ENCODE peak calls at places on chromosome 3, in ten cellular contexts. Q, Z, B, C, X, N, A, F, G and E are unnamed samples.

GRCh38 chr3:141486416-141486734 is 452 bp upstream of the RASA2 start:
- DNase-seq in Q (no peak), Z (peak; percentile 51), B (no peak), C (no peak), X (no peak), N (no peak), A (no peak), F (peak; percentile 84), G (no peak), E (no peak)

GRCh38 chr3:143973352-143974021 is 1.9 kb downstream of the DIPK2A start:
- DNase-seq in Q (no peak), Z (peak; percentile 13), B (peak; percentile 24), C (peak; percentile 20), X (no peak), N (no peak), A (no peak), F (peak; percentile 42), G (no peak), E (no peak)

GRCh38 chr3:188664795-188665194 is 507.0 kb upstream of the TPRG1 start:
- DNase-seq in Q (no peak), Z (no peak), B (no peak), C (peak; percentile 47), X (peak; percentile 44), N (peak; percentile 52), A (no peak), F (no peak), G (no peak), E (peak; percentile 56)

GRCh38 chr3:157239082-157239704 is 79.2 kb upstream of the CCNL1 start:
- DNase-seq in Q (peak; percentile 63), Z (peak; percentile 60), B (peak; percentile 69), C (peak; percentile 82), X (peak; percentile 79), N (peak; percentile 82), A (peak; percentile 42), F (peak; percentile 54), G (peak; percentile 34), E (peak; percentile 64)

GRCh38 chr3:71176366-71176765 is 407.2 kb downstream of the FOXP1 start:
- DNase-seq in Q (no peak), Z (no peak), B (no peak), C (peak; percentile 17), X (no peak), N (no peak), A (no peak), F (no peak), G (no peak), E (peak; percentile 12)

GRCh38 chr3:15876669-15877068 is 78.9 kb upstream of the ANKRD28 start:
- DNase-seq in Q (no peak), Z (no peak), B (no peak), C (no peak), X (no peak), N (no peak), A (no peak), F (no peak), G (no peak), E (no peak)

GRCh38 chr3:123658118-123658859 is 73.4 kb upstream of the HACD2 start:
- DNase-seq in Q (no peak), Z (no peak), B (peak; percentile 74), C (no peak), X (no peak), N (peak; percentile 66), A (no peak), F (peak; percentile 93), G (peak; percentile 72), E (no peak)

GRCh38 chr3:57729339-57730039 is 26.6 kb upstream of the SLMAP start:
- DNase-seq in Q (no peak), Z (no peak), B (no peak), C (no peak), X (no peak), N (no peak), A (no peak), F (peak; percentile 78), G (no peak), E (no peak)

GRCh38 chr3:132256984-132257383 is 60.2 kb upstream of the ACP3 start:
- DNase-seq in Q (no peak), Z (no peak), B (no peak), C (peak; percentile 66), X (peak; percentile 77), N (no peak), A (no peak), F (peak; percentile 65), G (no peak), E (peak; percentile 6)

GRCh38 chr3:165892565-165892964 is 55.3 kb upstream of the BCHE start:
- DNase-seq in Q (no peak), Z (no peak), B (no peak), C (no peak), X (no peak), N (no peak), A (no peak), F (no peak), G (no peak), E (no peak)

GRCh38 chr3:101945980-101946379 is 96.7 kb downstream of the NFKBIZ start:
- DNase-seq in Q (no peak), Z (no peak), B (no peak), C (no peak), X (no peak), N (no peak), A (no peak), F (no peak), G (no peak), E (no peak)

GRCh38 chr3:85808750-85809149 is 850.0 kb downstream of the CADM2 start:
- DNase-seq in Q (no peak), Z (no peak), B (no peak), C (no peak), X (no peak), N (no peak), A (no peak), F (no peak), G (no peak), E (no peak)

GRCh38 chr3:185145511-185145910 is 7.3 kb downstream of the C3orf70 start:
- DNase-seq in Q (no peak), Z (no peak), B (no peak), C (no peak), X (no peak), N (no peak), A (no peak), F (no peak), G (no peak), E (no peak)

GRCh38 chr3:170721563-170721962 is 135.7 kb upstream of the SLC7A14 start:
- DNase-seq in Q (no peak), Z (no peak), B (no peak), C (no peak), X (no peak), N (no peak), A (no peak), F (no peak), G (no peak), E (no peak)

GRCh38 chr3:123816673-123817207 is 67.4 kb downstream of the MYLK start:
- DNase-seq in Q (no peak), Z (no peak), B (no peak), C (no peak), X (no peak), N (no peak), A (no peak), F (peak; percentile 95), G (no peak), E (no peak)

GRCh38 chr3:31847760-31848159 is 133.3 kb downstream of the OSBPL10 start:
- DNase-seq in Q (no peak), Z (no peak), B (no peak), C (no peak), X (no peak), N (no peak), A (no peak), F (no peak), G (no peak), E (no peak)
- H3K4me1 ChIP-seq in Q (no peaks in the 10 kb centered on the region), Z (no peaks in the 10 kb centered on the region), B (no peaks in the 10 kb centered on the region), C (no peaks in the 10 kb centered on the region), X (no peaks in the 10 kb centered on the region), N (no peaks in the 10 kb centered on the region), A (no peaks in the 10 kb centered on the region), F (no peaks in the 10 kb centered on the region), G (no peaks in the 10 kb centered on the region), E (peaks cover 47% of the 10 kb centered on the region)

DNA sequence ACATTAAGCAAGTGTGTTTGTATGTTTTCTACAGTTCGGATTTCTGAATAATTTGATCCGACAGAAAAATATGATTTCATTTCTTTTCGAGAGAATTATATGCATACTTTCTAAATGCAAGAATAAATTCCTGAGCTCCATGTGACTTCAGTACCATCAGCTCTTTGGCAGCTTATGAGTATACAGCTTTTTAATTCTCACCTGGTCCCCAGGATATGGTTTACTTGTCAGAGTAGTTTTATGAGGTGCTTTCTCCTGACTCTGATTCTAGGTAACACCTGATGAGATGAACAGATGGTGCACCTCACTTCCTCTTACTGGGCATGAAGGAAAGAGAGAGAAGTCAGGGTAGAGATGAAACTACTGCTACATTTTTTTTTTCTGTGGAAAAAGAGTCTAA is 3.1 kb downstream of the HGD start:
- DNase-seq in Q (no peak), Z (peak; percentile 13), B (no peak), C (no peak), X (no peak), N (no peak), A (no peak), F (peak; percentile 24), G (no peak), E (peak; percentile 27)
- H3K4me3 ChIP-seq in Q (no peak overlapping the region), Z (peak overlapping the region; percentile 50), B (no peak overlapping the region), C (no peak overlapping the region), X (no peak overlapping the region), N (no peak overlapping the region), A (no peak overlapping the region), F (peak overlapping the region; percentile 10), G (no peak overlapping the region), E (no peak overlapping the region)

DNA sequence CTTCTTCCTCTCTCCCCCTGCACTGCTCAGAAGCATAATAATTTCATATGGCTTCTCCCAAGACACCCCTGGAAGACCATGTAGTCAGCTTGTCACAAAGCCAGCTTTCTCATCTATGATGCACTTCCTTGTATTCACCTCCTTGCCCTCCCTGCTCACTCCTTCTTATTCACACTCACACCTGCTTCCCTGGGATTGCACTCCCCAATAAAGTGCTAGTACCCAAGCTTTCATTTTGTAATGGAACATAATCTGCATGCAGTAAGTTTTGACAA is 76.9 kb upstream of the FRMD4B start:
- DNase-seq in Q (no peak), Z (no peak), B (no peak), C (no peak), X (no peak), N (no peak), A (no peak), F (no peak), G (no peak), E (no peak)
- H3K4me1 ChIP-seq in Q (no peaks in the 10 kb centered on the region), Z (no peaks in the 10 kb centered on the region), B (no peaks in the 10 kb centered on the region), C (no peaks in the 10 kb centered on the region), X (no peaks in the 10 kb centered on the region), N (no peaks in the 10 kb centered on the region), A (no peaks in the 10 kb centered on the region), F (no peaks in the 10 kb centered on the region), G (no peaks in the 10 kb centered on the region), E (no peaks in the 10 kb centered on the region)

DNA sequence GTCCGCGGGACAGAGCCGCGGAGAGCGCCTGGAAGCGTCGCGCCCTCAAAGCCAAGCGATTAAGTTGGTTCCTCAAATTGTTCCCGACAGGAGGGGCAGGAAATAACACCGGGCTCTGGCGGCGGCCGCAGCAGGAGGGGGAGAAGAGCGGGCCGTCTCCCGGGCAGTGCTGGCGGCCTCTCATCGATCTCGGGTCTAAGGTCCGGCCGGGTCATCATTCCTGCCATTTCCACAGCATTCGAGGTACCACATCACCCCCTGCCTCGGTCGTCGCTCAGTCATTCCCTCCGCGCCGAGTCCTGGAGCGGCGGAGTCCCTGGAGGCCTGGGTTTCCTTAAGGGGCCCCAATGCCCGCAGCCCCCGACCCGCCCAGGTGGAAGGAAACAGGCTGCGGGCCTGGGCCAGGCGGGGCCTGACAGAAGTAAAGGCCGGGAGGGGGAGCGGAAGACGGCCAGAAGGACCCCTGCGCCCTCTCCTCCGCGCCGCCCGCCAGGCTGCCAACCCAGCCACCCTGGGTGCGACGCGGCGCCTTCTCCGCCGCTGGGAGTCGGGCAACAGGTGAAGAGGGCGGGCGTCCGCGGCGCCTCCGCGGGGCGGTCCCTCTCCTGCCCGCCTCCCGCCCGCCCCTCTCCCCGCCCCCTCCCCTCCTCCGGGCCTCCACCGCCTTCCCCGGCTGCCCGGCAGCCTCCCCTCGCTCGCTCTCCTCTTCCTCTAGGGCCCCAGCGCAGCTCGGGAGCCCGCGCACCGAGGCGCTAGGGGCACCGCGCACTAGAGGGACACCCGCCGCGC is at the start of gene CMTM8:
- DNase-seq in Q (peak; percentile 54), Z (peak; percentile 69), B (peak; percentile 63), C (peak; percentile 88), X (peak; percentile 54), N (peak; percentile 79), A (peak; percentile 46), F (peak; percentile 35), G (no peak), E (peak; percentile 62)
- H3K4me3 ChIP-seq in Q (peak within 1 kb of the TSS; percentile 68), Z (peak within 1 kb of the TSS; percentile 96), B (peak within 1 kb of the TSS; percentile 72), C (peak within 1 kb of the TSS; percentile 95), X (peak within 1 kb of the TSS; percentile 66), N (peak within 1 kb of the TSS; percentile 67), A (peak within 1 kb of the TSS; percentile 81), F (peak within 1 kb of the TSS; percentile 57), G (peak within 1 kb of the TSS; percentile 60), E (peak within 1 kb of the TSS; percentile 74)